ENCODE peak calls at places on chromosome 2, in seven cellular contexts. P is breast epithelium; C is body of pancreas; F is cardiac muscle cell; Y is SK-N-MC; T is colonic mucosa; O is naive thymus-derived CD4-positive, alpha-beta T cell. S is an unnamed sample.

GRCh38 chr2:118310016-118310877 is 222.0 kb downstream of the INSIG2 start:
- DNase-seq in P (no peak), C (peak), F (peak), Y (peak), T (peak), O (peak), S (no peak)

GRCh38 chr2:143835481-143835880 is 684.4 kb downstream of the ZEB2 start:
- DNase-seq in P (no peak), C (no peak), F (no peak), Y (no peak), T (no peak), O (no peak), S (no peak)

GRCh38 chr2:235961711-235962110 is 206.5 kb downstream of the GBX2 start:
- DNase-seq in P (no peak), C (no peak), F (no peak), Y (no peak), T (no peak), O (no peak), S (no peak)

GRCh38 chr2:96775160-96775559 is 14.5 kb downstream of the CNNM4 start:
- DNase-seq in P (no peak), C (no peak), F (no peak), Y (no peak), T (no peak), O (no peak), S (no peak)

GRCh38 chr2:45812039-45812500 is 160.6 kb downstream of the PRKCE start:
- DNase-seq in P (no peak), C (no peak), F (no peak), Y (no peak), T (no peak), O (no peak), S (no peak)

GRCh38 chr2:182784777-182785176 is 68.7 kb downstream of the DNAJC10 start:
- DNase-seq in P (no peak), C (no peak), F (peak), Y (peak), T (no peak), O (no peak), S (no peak)

GRCh38 chr2:222903234-222904220 is 42.7 kb downstream of the ACSL3 start:
- DNase-seq in P (no peak), C (peak), F (peak), Y (no peak), T (peak), O (peak), S (no peak)

GRCh38 chr2:235864746-235865535 is 303.2 kb downstream of the GBX2 start:
- DNase-seq in P (no peak), C (no peak), F (no peak), Y (no peak), T (no peak), O (no peak), S (no peak)

GRCh38 chr2:54008439-54008838 is 37.6 kb upstream of the PSME4 start:
- DNase-seq in P (no peak), C (no peak), F (no peak), Y (no peak), T (no peak), O (no peak), S (no peak)

GRCh38 chr2:223786236-223786635 is 51.1 kb downstream of the AP1S3 start:
- DNase-seq in P (no peak), C (no peak), F (no peak), Y (no peak), T (peak), O (no peak), S (no peak)

GRCh38 chr2:241316825-241317224 is 1.1 kb downstream of the SEPTIN2 start:
- DNase-seq in P (no peak), C (peak), F (no peak), Y (no peak), T (peak), O (no peak), S (no peak)

DNA sequence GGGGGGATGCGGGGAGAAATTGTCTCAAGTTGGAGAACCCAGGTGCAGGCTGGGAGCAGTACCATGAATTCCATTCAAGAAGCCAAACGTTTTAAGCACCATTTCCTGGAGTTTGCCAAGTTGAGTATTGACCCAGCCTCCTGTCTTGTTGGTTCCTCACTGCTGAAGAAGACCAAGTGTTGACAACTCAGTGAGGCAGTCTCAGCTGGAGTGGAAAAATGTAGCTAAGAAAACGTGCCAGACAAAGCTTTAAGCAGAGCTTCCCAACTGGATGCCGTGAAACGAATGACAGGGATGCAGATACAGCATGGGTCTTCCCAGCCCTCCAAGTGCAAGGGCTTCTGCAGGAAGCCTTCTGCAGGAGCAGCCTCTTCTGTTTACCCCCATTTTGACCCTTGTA is 788 bp upstream of the INPP1 start:
- DNase-seq in P (no peak), C (no peak), F (no peak), Y (no peak), T (no peak), O (no peak), S (no peak)
- H3K27ac ChIP-seq in P (peak), C (peak), F (no peak), Y (no peak), T (peak), O (no peak), S (peak)

GRCh38 chr2:205680067-205680466 is 2.2 kb upstream of the NRP2 start:
- DNase-seq in P (no peak), C (peak), F (peak), Y (peak), T (peak), O (peak), S (peak)

GRCh38 chr2:205682239-205683021 is at the start of gene NRP2:
- DNase-seq in P (no peak), C (peak), F (peak), Y (no peak), T (peak), O (peak), S (peak)

GRCh38 chr2:205681836-205682238 is 464 bp upstream of the NRP2 start:
- DNase-seq in P (no peak), C (no peak), F (peak), Y (no peak), T (no peak), O (no peak), S (no peak)

GRCh38 chr2:205679410-205680009 is 2.8 kb upstream of the NRP2 start:
- DNase-seq in P (no peak), C (no peak), F (no peak), Y (no peak), T (no peak), O (no peak), S (no peak)

DNA sequence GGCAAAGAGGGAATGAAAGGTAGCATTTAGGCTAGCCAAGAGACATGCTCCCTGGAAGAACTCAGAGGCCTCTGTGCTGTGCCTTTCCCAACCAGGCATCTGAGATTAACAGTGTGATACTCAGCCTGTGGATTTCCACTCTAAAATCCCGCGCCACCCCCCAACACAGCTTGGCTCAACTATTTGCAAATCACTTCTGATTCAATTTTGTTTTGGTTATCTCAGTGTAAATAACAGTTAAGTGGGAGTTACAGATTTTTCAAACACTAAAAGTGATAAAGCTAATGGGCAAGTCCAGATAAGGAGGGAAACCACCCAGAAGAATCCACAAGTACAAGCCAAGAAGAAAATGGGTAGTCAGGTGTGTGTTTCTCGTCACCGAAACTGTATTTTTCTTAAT is 1.4 kb upstream of the NRP2 start:
- DNase-seq in P (no peak), C (no peak), F (no peak), Y (no peak), T (no peak), O (no peak), S (no peak)
- H3K27ac ChIP-seq in P (no peak), C (no peak), F (no peak), Y (no peak), T (no peak), O (no peak), S (no peak)

GRCh38 chr2:217980036-217980435 is 22.8 kb downstream of the TNS1 start:
- DNase-seq in P (no peak), C (no peak), F (no peak), Y (no peak), T (no peak), O (no peak), S (peak)
- H3K27ac ChIP-seq in P (peak), C (no peak), F (no peak), Y (no peak), T (no peak), O (no peak), S (no peak)

GRCh38 chr2:6183231-6183630 is 491.0 kb downstream of the SOX11 start:
- DNase-seq in P (no peak), C (no peak), F (no peak), Y (no peak), T (no peak), O (no peak), S (no peak)

GRCh38 chr2:6181525-6182270 is 489.5 kb downstream of the SOX11 start:
- DNase-seq in P (no peak), C (no peak), F (no peak), Y (peak), T (no peak), O (no peak), S (no peak)

GRCh38 chr2:6184532-6185302 is 492.5 kb downstream of the SOX11 start:
- DNase-seq in P (no peak), C (no peak), F (peak), Y (no peak), T (no peak), O (no peak), S (no peak)

DNA sequence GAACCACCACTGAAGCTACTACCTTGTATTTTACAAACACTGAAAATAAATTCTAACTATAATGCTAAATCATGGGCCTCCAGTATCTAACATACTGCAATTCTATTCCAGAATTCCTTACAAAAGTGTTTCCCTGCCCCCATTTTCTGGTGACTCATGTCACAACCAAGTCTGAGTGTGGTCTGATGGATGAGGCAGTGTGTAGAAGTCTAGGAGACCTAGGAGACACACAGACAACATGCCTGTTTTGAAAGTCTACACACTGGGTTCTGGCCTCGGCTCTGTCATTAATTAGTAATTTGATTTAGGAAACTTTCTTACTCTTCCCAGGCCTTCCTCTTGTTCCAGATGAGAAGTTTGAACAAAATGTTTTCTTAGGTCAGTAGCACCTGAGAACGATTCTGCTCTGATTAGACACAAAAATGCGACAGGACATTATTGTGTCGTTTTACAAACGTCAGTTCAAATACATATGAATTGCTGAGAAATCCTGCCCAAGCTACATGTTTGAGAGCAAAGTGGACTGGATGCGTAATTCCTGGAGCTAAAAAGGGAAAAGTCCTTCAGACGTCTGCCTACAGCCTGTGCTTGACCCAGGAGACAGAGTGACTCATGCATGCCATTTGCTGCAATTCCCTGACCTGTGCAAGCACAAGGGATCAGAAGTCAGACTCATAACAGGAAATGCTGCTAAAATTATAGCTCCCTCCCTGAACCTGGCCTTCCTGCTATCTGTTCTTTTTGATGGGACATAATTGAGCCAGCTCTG is 494.3 kb downstream of the SOX11 start:
- DNase-seq in P (no peak), C (peak), F (peak), Y (no peak), T (peak), O (no peak), S (peak)
- H3K27ac ChIP-seq in P (no peak), C (peak), F (peak), Y (no peak), T (no peak), O (no peak), S (peak)

GRCh38 chr2:203904022-203904421 is 32.5 kb upstream of the ICOS start:
- DNase-seq in P (no peak), C (no peak), F (no peak), Y (no peak), T (no peak), O (no peak), S (no peak)

GRCh38 chr2:203909946-203910476 is 26.6 kb upstream of the ICOS start:
- DNase-seq in P (no peak), C (no peak), F (no peak), Y (no peak), T (no peak), O (no peak), S (no peak)

GRCh38 chr2:203905661-203906060 is 30.9 kb upstream of the ICOS start:
- DNase-seq in P (no peak), C (no peak), F (no peak), Y (no peak), T (no peak), O (no peak), S (no peak)

GRCh38 chr2:203909192-203909945 is 27.2 kb upstream of the ICOS start:
- DNase-seq in P (no peak), C (peak), F (peak), Y (peak), T (peak), O (no peak), S (no peak)

DNA sequence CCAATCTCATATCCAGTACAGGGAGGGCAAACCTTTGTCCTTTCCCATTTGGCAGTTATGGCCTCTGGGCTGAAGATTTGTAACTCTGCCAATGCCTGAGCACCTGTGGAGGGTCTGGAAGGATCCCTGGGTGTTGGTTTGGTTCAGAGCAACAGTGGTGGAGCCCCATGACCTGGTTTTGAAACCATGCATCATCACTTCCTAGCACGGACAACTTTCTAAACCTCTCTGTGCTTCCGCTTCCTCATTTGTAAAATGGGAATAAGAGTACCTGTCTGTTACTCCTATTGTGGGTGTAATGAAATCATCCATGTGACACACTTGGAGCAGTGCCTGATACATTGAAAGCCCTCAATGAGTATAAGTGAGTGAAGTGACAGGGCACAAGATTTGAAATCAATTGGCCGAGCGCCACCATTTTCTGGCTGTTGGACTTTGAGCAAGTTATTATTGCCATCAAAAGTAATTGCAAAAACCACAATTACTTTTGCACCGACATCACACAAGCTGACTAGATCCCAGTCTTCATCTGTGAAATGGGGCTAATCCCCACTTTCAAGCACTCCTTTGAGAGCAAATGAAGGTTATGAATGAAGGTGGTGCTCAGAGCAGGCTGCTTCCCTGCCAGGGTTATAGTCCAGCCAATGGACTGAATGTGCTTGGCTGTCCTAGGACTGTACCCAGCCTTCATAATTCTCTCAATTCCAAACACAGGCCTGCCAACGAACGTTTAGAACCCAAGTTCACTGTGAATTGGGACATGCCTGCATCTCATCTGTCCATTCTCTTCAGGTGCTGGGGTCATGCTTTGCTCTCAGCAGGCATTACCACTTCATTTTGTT is 28.0 kb upstream of the ICOS start:
- DNase-seq in P (no peak), C (peak), F (no peak), Y (no peak), T (no peak), O (no peak), S (peak)
- H3K27ac ChIP-seq in P (no peak), C (no peak), F (no peak), Y (no peak), T (peak), O (no peak), S (no peak)

DNA sequence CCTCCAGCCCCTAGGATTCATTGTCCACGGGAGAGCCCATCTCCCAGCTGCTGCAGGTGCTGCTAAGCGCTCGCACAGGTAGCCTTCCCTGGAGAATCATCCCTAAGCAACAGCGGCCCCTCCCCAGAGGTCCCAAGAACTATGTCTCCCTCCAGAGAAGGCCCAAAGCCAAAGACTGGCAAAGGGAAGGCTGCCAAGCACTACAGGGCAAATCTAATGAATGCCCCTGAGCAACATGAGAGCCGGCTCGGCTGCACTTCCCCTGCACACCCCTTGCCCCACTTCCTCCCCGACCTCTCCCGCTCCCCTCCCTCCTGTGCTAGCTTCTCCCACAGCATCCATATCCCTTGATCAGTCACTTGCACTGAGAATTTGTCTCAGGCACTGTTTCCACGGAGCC is 20.0 kb upstream of the COL6A3 start:
- DNase-seq in P (no peak), C (no peak), F (no peak), Y (no peak), T (no peak), O (no peak), S (no peak)
- H3K27ac ChIP-seq in P (no peak), C (no peak), F (no peak), Y (no peak), T (no peak), O (peak), S (no peak)

GRCh38 chr2:234378440-234378839 is 118.4 kb downstream of the ARL4C start:
- DNase-seq in P (no peak), C (no peak), F (no peak), Y (peak), T (no peak), O (no peak), S (no peak)
- H3K27ac ChIP-seq in P (peak), C (no peak), F (no peak), Y (peak), T (no peak), O (no peak), S (no peak)

S was measured in aorta.